ENCODE peak calls at places on chromosomes 2 and 18, in nine cellular contexts. N is heart right ventricle; V is AG08396; M is activated naive CD4-positive, alpha-beta T cell treated with Interleukin-2 at 50 U/mL for 16 hours; W is kidney tubule cell; G is stimulated activated CD4-positive, alpha-beta T cell treated with anti-CD3 and anti-CD28 coated beads, Interleukin-2, amount 100 ng/mL, for 24 hours; C is GM03348; H is SJSA1; R is central memory CD8-positive, alpha-beta T cell. P is an unnamed sample.

GRCh38 chr18:49853011-49853410 is 39.7 kb upstream of the ACAA2 start:
- DNase-seq in N (no peak), V (no peak), M (no peak), W (no peak), G (no peak), C (no peak), H (no peak), R (no peak), P (no peak)

GRCh38 chr2:127406454-127406853 is 11.8 kb upstream of the PROC start:
- DNase-seq in N (no peak), V (no peak), M (no peak), W (no peak), G (no peak), C (no peak), H (no peak), R (no peak), P (no peak)

GRCh38 chr2:46393865-46394264 is 85.5 kb upstream of the TMEM247 start:
- DNase-seq in N (no peak), V (no peak), M (no peak), W (no peak), G (no peak), C (no peak), H (no peak), R (no peak), P (no peak)

GRCh38 chr18:48459016-48459415 is 49.8 kb upstream of the ZBTB7C start:
- DNase-seq in N (no peak), V (no peak), M (no peak), W (peak), G (no peak), C (no peak), H (no peak), R (no peak), P (no peak)

GRCh38 chr2:3355951-3356569 is 21.6 kb downstream of the EIPR1 start:
- DNase-seq in N (no peak), V (no peak), M (no peak), W (peak), G (no peak), C (no peak), H (no peak), R (no peak), P (no peak)

GRCh38 chr2:220445429-220446105 is 818.1 kb downstream of the SLC4A3 start:
- DNase-seq in N (no peak), V (peak), M (no peak), W (peak), G (no peak), C (peak), H (no peak), R (no peak), P (no peak)

GRCh38 chr18:12041561-12041960 is 52.1 kb upstream of the ANKRD62 start:
- DNase-seq in N (no peak), V (peak), M (no peak), W (peak), G (no peak), C (peak), H (no peak), R (no peak), P (no peak)

GRCh38 chr2:25829377-25829704 is 48.9 kb downstream of the ASXL2 start:
- DNase-seq in N (no peak), V (no peak), M (no peak), W (no peak), G (no peak), C (no peak), H (no peak), R (no peak), P (no peak)

GRCh38 chr18:11119550-11119949 is 29.8 kb downstream of the PIEZO2 start:
- DNase-seq in N (no peak), V (no peak), M (no peak), W (no peak), G (no peak), C (peak), H (no peak), R (no peak), P (no peak)

GRCh38 chr2:64133828-64134227 is 10.4 kb downstream of the PELI1 start:
- DNase-seq in N (no peak), V (no peak), M (no peak), W (peak), G (no peak), C (no peak), H (no peak), R (no peak), P (no peak)

GRCh38 chr2:99255491-99256318 is at the start of gene LYG2:
- DNase-seq in N (no peak), V (no peak), M (no peak), W (peak), G (no peak), C (no peak), H (no peak), R (no peak), P (no peak)

GRCh38 chr2:65055427-65056214 is 595 bp upstream of the CEP68 start:
- DNase-seq in N (no peak), V (no peak), M (no peak), W (no peak), G (peak), C (peak), H (no peak), R (no peak), P (no peak)

GRCh38 chr2:240178564-240178963 is 38.1 kb upstream of the OTOS start:
- DNase-seq in N (no peak), V (no peak), M (no peak), W (no peak), G (no peak), C (no peak), H (no peak), R (no peak), P (no peak)

GRCh38 chr18:79772108-79772864 is 25.5 kb upstream of the KCNG2 start:
- DNase-seq in N (no peak), V (no peak), M (no peak), W (no peak), G (no peak), C (no peak), H (no peak), R (no peak), P (no peak)

GRCh38 chr2:239043326-239043725 is 195.4 kb downstream of the TWIST2 start:
- DNase-seq in N (no peak), V (no peak), M (no peak), W (no peak), G (no peak), C (no peak), H (no peak), R (no peak), P (no peak)

GRCh38 chr2:166521155-166521554 is 27.1 kb upstream of the SCN7A start:
- DNase-seq in N (no peak), V (no peak), M (no peak), W (no peak), G (no peak), C (no peak), H (no peak), R (no peak), P (no peak)

GRCh38 chr18:8882632-8883408 is 177.5 kb downstream of the MTCL1 start:
- DNase-seq in N (no peak), V (no peak), M (no peak), W (peak), G (peak), C (no peak), H (peak), R (no peak), P (no peak)

GRCh38 chr2:141062443-141062842 is 1068.4 kb downstream of the LRP1B start:
- DNase-seq in N (peak), V (no peak), M (no peak), W (no peak), G (no peak), C (no peak), H (no peak), R (no peak), P (no peak)

GRCh38 chr2:95320986-95321767 is 24.0 kb downstream of the KCNIP3 start:
- DNase-seq in N (no peak), V (no peak), M (no peak), W (no peak), G (no peak), C (no peak), H (no peak), R (no peak), P (peak)

GRCh38 chr2:110120171-110121051 is 4.8 kb upstream of the MALL start:
- DNase-seq in N (peak), V (no peak), M (no peak), W (no peak), G (no peak), C (no peak), H (no peak), R (no peak), P (peak)

GRCh38 chr2:240655931-240656886 is 26.5 kb downstream of the AQP12B start:
- DNase-seq in N (no peak), V (peak), M (no peak), W (peak), G (no peak), C (peak), H (no peak), R (no peak), P (no peak)

GRCh38 chr2:85930129-85931124 is 41.6 kb upstream of the ST3GAL5 start:
- DNase-seq in N (no peak), V (no peak), M (no peak), W (no peak), G (no peak), C (no peak), H (no peak), R (no peak), P (no peak)

P was measured in right cardiac atrium.